ENCODE peak calls at places on chromosome 22, in six cellular contexts. R, J, Z, O, U and N are unnamed samples.

GRCh38 chr22:39655736-39656285 is 85.3 kb downstream of the CACNA1I start:
- DNase-seq in R (no peak), Z (no peak), U (no peak), O (no peak), J (no peak), N (no peak)

GRCh38 chr22:33438273-33438672 is 380.1 kb upstream of the SYN3 start:
- DNase-seq in O (peak), Z (peak), R (no peak), J (peak), U (no peak), N (peak)

GRCh38 chr22:18059473-18059872 is 18.3 kb upstream of the PEX26 start:
- DNase-seq in O (no peak), Z (no peak), J (no peak), U (no peak), R (no peak), N (no peak)

GRCh38 chr22:46546466-46547178 is 9.2 kb upstream of the CELSR1 start:
- DNase-seq in O (peak), Z (peak), J (no peak), R (no peak), U (no peak), N (no peak)

GRCh38 chr22:30208631-30209603 is 37.6 kb downstream of the LIF start:
- DNase-seq in Z (peak), R (no peak), U (peak), O (peak), J (no peak), N (no peak)

GRCh38 chr22:47630741-47631534 is 868.5 kb downstream of the TBC1D22A start:
- DNase-seq in J (no peak), U (no peak), O (no peak), R (no peak), Z (no peak), N (no peak)

GRCh38 chr22:38435010-38435409 is 20.0 kb downstream of the KCNJ4 start:
- DNase-seq in J (no peak), Z (no peak), U (no peak), R (no peak), O (no peak), N (peak)

GRCh38 chr22:20745177-20745576 is 28.7 kb upstream of the SERPIND1 start:
- DNase-seq in J (no peak), R (no peak), O (no peak), U (no peak), Z (no peak), N (no peak)

GRCh38 chr22:32909561-32910348 is 108.2 kb downstream of the TIMP3 start:
- DNase-seq in Z (no peak), U (no peak), O (no peak), J (peak), R (no peak), N (no peak)

GRCh38 chr22:39327995-39328754 is 8.8 kb upstream of the RPL3 start:
- DNase-seq in R (no peak), U (no peak), J (no peak), Z (no peak), O (no peak), N (no peak)

GRCh38 chr22:26466196-26466595 is 17.4 kb downstream of the HPS4 start:
- DNase-seq in R (no peak), Z (no peak), O (no peak), J (peak), U (no peak), N (no peak)

GRCh38 chr22:41848468-41848867 is 15.6 kb downstream of the SREBF2 start:
- DNase-seq in U (peak), J (no peak), Z (no peak), O (no peak), R (no peak), N (peak)